ENCODE peak calls at places on chromosomes 6 and 20, in ten cellular contexts. One of them, this sample, is unnamed.

GRCh38 chr6:53956068-53956711 is 155.1 kb upstream of the MLIP start:
- DNase-seq in A549: peak; percentile 56
- DNase-seq in breast epithelium: peak; percentile 29
- DNase-seq in adipocyte: peak; percentile 85
- DNase-seq in lower lobe of right lung: peak; percentile 67
- DNase-seq in fibroblast of lung: peak; percentile 56
- DNase-seq in mammary epithelial cell: peak; percentile 54
- DNase-seq in left lung: peak; percentile 80
- DNase-seq in CD8-positive, alpha-beta memory T cell: no peak
- DNase-seq in stomach: peak; percentile 77
- DNase-seq in this sample: peak; percentile 84

GRCh38 chr6:117933471-117933870 is 26.4 kb downstream of the SLC35F1 start:
- DNase-seq in A549: no peak
- DNase-seq in adipocyte: no peak
- DNase-seq in left lung: no peak
- DNase-seq in lower lobe of right lung: no peak
- DNase-seq in mammary epithelial cell: no peak
- DNase-seq in CD8-positive, alpha-beta memory T cell: no peak
- DNase-seq in fibroblast of lung: no peak
- DNase-seq in breast epithelium: no peak
- DNase-seq in stomach: no peak
- DNase-seq in this sample: no peak

GRCh38 chr6:2363211-2363610 is 117.8 kb upstream of the GMDS start:
- DNase-seq in CD8-positive, alpha-beta memory T cell: no peak
- DNase-seq in A549: no peak
- DNase-seq in left lung: no peak
- DNase-seq in lower lobe of right lung: no peak
- DNase-seq in adipocyte: peak; percentile 28
- DNase-seq in mammary epithelial cell: peak; percentile 46
- DNase-seq in stomach: no peak
- DNase-seq in breast epithelium: no peak
- DNase-seq in fibroblast of lung: no peak
- DNase-seq in this sample: no peak

GRCh38 chr20:34364013-34364382 is 925 bp downstream of the ITCH start:
- DNase-seq in left lung: no peak
- DNase-seq in CD8-positive, alpha-beta memory T cell: no peak
- DNase-seq in A549: no peak
- DNase-seq in stomach: no peak
- DNase-seq in fibroblast of lung: peak; percentile 56
- DNase-seq in adipocyte: peak; percentile 73
- DNase-seq in breast epithelium: no peak
- DNase-seq in lower lobe of right lung: no peak
- DNase-seq in mammary epithelial cell: no peak
- DNase-seq in this sample: no peak

GRCh38 chr6:38676974-38677544 is 25.9 kb downstream of the GLO1 start:
- DNase-seq in adipocyte: no peak
- DNase-seq in stomach: no peak
- DNase-seq in A549: no peak
- DNase-seq in fibroblast of lung: no peak
- DNase-seq in lower lobe of right lung: no peak
- DNase-seq in mammary epithelial cell: no peak
- DNase-seq in breast epithelium: no peak
- DNase-seq in CD8-positive, alpha-beta memory T cell: no peak
- DNase-seq in left lung: no peak
- DNase-seq in this sample: no peak

GRCh38 chr6:40715501-40716403 is 128.6 kb upstream of the LRFN2 start:
- DNase-seq in adipocyte: no peak
- DNase-seq in fibroblast of lung: no peak
- DNase-seq in A549: no peak
- DNase-seq in lower lobe of right lung: no peak
- DNase-seq in mammary epithelial cell: no peak
- DNase-seq in left lung: no peak
- DNase-seq in breast epithelium: no peak
- DNase-seq in CD8-positive, alpha-beta memory T cell: no peak
- DNase-seq in stomach: peak; percentile 40
- DNase-seq in this sample: no peak

GRCh38 chr6:170429457-170429856 is 122.9 kb downstream of the FAM120B start:
- DNase-seq in fibroblast of lung: no peak
- DNase-seq in adipocyte: no peak
- DNase-seq in A549: no peak
- DNase-seq in left lung: no peak
- DNase-seq in lower lobe of right lung: no peak
- DNase-seq in breast epithelium: no peak
- DNase-seq in mammary epithelial cell: no peak
- DNase-seq in stomach: no peak
- DNase-seq in CD8-positive, alpha-beta memory T cell: no peak
- DNase-seq in this sample: no peak

GRCh38 chr6:144379356-144379755 is 94.2 kb downstream of the UTRN start:
- DNase-seq in mammary epithelial cell: no peak
- DNase-seq in left lung: no peak
- DNase-seq in lower lobe of right lung: no peak
- DNase-seq in A549: no peak
- DNase-seq in adipocyte: peak; percentile 44
- DNase-seq in stomach: no peak
- DNase-seq in CD8-positive, alpha-beta memory T cell: no peak
- DNase-seq in breast epithelium: no peak
- DNase-seq in fibroblast of lung: peak; percentile 61
- DNase-seq in this sample: no peak

GRCh38 chr20:11112837-11113236 is 439.0 kb upstream of the JAG1 start:
- DNase-seq in CD8-positive, alpha-beta memory T cell: no peak
- DNase-seq in fibroblast of lung: peak; percentile 39
- DNase-seq in stomach: no peak
- DNase-seq in breast epithelium: no peak
- DNase-seq in A549: no peak
- DNase-seq in left lung: no peak
- DNase-seq in lower lobe of right lung: no peak
- DNase-seq in adipocyte: no peak
- DNase-seq in mammary epithelial cell: peak; percentile 59
- DNase-seq in this sample: no peak

GRCh38 chr6:142846883-142847287 is 98.1 kb downstream of the HIVEP2 start:
- DNase-seq in breast epithelium: no peak
- DNase-seq in lower lobe of right lung: no peak
- DNase-seq in stomach: no peak
- DNase-seq in A549: no peak
- DNase-seq in adipocyte: peak; percentile 93
- DNase-seq in left lung: no peak
- DNase-seq in mammary epithelial cell: peak; percentile 83
- DNase-seq in fibroblast of lung: peak; percentile 93
- DNase-seq in CD8-positive, alpha-beta memory T cell: no peak
- DNase-seq in this sample: no peak
- H3K4me1 ChIP-seq in breast epithelium: peaks cover 13% of the 10 kb centered on the region
- H3K4me1 ChIP-seq in lower lobe of right lung: peaks cover 59% of the 10 kb centered on the region
- H3K4me1 ChIP-seq in stomach: peaks cover 23% of the 10 kb centered on the region
- H3K4me1 ChIP-seq in A549: peaks cover 59% of the 10 kb centered on the region
- H3K4me1 ChIP-seq in adipocyte: peaks cover 80% of the 10 kb centered on the region
- H3K4me1 ChIP-seq in left lung: peaks cover 56% of the 10 kb centered on the region
- H3K4me1 ChIP-seq in mammary epithelial cell: peaks cover 55% of the 10 kb centered on the region
- H3K4me1 ChIP-seq in fibroblast of lung: peaks cover 29% of the 10 kb centered on the region
- H3K4me1 ChIP-seq in CD8-positive, alpha-beta memory T cell: peaks cover 87% of the 10 kb centered on the region
- H3K4me1 ChIP-seq in this sample: peaks cover 10% of the 10 kb centered on the region

GRCh38 chr6:17630511-17631073 is 30.5 kb downstream of the FAM8A1 start:
- DNase-seq in A549: no peak
- DNase-seq in stomach: no peak
- DNase-seq in adipocyte: peak; percentile 53
- DNase-seq in breast epithelium: no peak
- DNase-seq in mammary epithelial cell: no peak
- DNase-seq in fibroblast of lung: no peak
- DNase-seq in lower lobe of right lung: peak; percentile 75
- DNase-seq in left lung: peak; percentile 77
- DNase-seq in CD8-positive, alpha-beta memory T cell: no peak
- DNase-seq in this sample: no peak

GRCh38 chr6:17629824-17630510 is 29.9 kb downstream of the FAM8A1 start:
- DNase-seq in left lung: no peak
- DNase-seq in fibroblast of lung: no peak
- DNase-seq in breast epithelium: no peak
- DNase-seq in A549: no peak
- DNase-seq in CD8-positive, alpha-beta memory T cell: no peak
- DNase-seq in lower lobe of right lung: no peak
- DNase-seq in mammary epithelial cell: no peak
- DNase-seq in adipocyte: peak; percentile 8
- DNase-seq in stomach: no peak
- DNase-seq in this sample: no peak

GRCh38 chr6:17635568-17635967 is 35.5 kb downstream of the FAM8A1 start:
- DNase-seq in A549: no peak
- DNase-seq in fibroblast of lung: no peak
- DNase-seq in breast epithelium: no peak
- DNase-seq in adipocyte: no peak
- DNase-seq in lower lobe of right lung: no peak
- DNase-seq in stomach: no peak
- DNase-seq in CD8-positive, alpha-beta memory T cell: no peak
- DNase-seq in mammary epithelial cell: no peak
- DNase-seq in left lung: no peak
- DNase-seq in this sample: no peak

GRCh38 chr6:17632929-17633328 is 32.8 kb downstream of the FAM8A1 start:
- DNase-seq in adipocyte: no peak
- DNase-seq in breast epithelium: no peak
- DNase-seq in lower lobe of right lung: no peak
- DNase-seq in left lung: no peak
- DNase-seq in A549: no peak
- DNase-seq in fibroblast of lung: no peak
- DNase-seq in mammary epithelial cell: no peak
- DNase-seq in stomach: no peak
- DNase-seq in CD8-positive, alpha-beta memory T cell: no peak
- DNase-seq in this sample: no peak

DNA sequence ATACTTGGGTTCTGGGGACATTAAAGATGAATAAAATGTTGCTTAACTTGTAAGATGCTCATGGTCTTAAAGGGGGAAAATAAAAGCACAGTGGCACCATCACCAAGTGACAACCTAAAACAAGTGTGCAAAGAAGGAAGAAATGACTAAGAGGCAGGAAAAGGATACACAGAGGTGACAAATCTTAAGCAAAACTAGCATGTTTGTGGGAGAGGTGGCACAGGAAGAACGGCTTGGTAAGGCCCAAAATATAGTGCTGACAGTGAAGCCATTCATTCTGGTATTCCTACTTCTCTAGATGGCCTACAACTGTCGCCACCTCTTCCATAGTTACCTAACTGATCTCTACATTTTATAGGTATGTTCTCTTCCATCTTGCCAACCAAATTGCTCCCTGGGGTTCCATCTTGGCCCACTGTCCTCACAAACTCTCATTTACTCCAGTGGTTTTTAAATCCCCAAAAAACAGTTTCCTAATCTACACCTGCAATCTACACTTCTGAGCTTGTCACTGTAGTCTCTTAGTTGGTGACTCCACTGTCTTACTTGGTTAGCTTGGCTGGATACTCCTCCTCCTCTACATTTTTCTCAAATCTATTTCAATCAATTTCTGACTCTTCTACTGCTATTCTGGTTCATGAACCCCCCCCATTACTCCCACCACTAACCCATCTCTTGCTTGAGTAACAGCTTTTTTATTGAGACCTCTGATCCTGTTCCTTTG is 33.5 kb downstream of the FAM8A1 start:
- DNase-seq in mammary epithelial cell: no peak
- DNase-seq in lower lobe of right lung: no peak
- DNase-seq in fibroblast of lung: no peak
- DNase-seq in adipocyte: no peak
- DNase-seq in A549: no peak
- DNase-seq in left lung: no peak
- DNase-seq in stomach: no peak
- DNase-seq in CD8-positive, alpha-beta memory T cell: no peak
- DNase-seq in breast epithelium: no peak
- DNase-seq in this sample: no peak
- H3K9me3 ChIP-seq in mammary epithelial cell: no peaks in the 10 kb centered on the region
- H3K9me3 ChIP-seq in lower lobe of right lung: no peaks in the 10 kb centered on the region
- H3K9me3 ChIP-seq in fibroblast of lung: no peaks in the 10 kb centered on the region
- H3K9me3 ChIP-seq in adipocyte: no peaks in the 10 kb centered on the region
- H3K9me3 ChIP-seq in A549: no peaks in the 10 kb centered on the region
- H3K9me3 ChIP-seq in left lung: no peaks in the 10 kb centered on the region
- H3K9me3 ChIP-seq in stomach: no peaks in the 10 kb centered on the region
- H3K9me3 ChIP-seq in CD8-positive, alpha-beta memory T cell: no peaks in the 10 kb centered on the region
- H3K9me3 ChIP-seq in breast epithelium: no peaks in the 10 kb centered on the region
- H3K9me3 ChIP-seq in this sample: no peaks in the 10 kb centered on the region

DNA sequence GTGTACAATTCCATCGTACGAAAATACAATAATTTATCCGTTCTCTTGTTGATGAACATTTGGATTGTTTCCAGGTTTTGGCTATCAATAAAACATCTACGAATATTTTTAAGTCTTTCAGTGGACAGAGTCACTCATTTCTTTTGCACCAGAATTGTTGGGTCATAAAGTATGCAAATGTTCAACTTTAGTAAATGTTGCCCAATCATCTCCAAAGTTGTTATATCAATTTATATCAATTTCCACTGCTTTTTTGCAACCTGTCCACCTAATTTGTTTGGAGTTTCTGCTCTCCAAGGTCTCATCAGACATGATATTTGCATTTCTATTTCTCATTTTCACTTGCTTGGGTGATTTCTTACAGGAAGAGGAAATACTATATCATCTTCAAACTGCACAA is 10.5 kb downstream of the TMEM239 start:
- DNase-seq in fibroblast of lung: no peak
- DNase-seq in stomach: no peak
- DNase-seq in lower lobe of right lung: no peak
- DNase-seq in breast epithelium: no peak
- DNase-seq in adipocyte: no peak
- DNase-seq in mammary epithelial cell: no peak
- DNase-seq in CD8-positive, alpha-beta memory T cell: no peak
- DNase-seq in A549: no peak
- DNase-seq in left lung: no peak
- DNase-seq in this sample: no peak
- H3K4me3 ChIP-seq in fibroblast of lung: no peak overlapping the region
- H3K4me3 ChIP-seq in stomach: no peak overlapping the region
- H3K4me3 ChIP-seq in lower lobe of right lung: no peak overlapping the region
- H3K4me3 ChIP-seq in breast epithelium: no peak overlapping the region
- H3K4me3 ChIP-seq in adipocyte: no peak overlapping the region
- H3K4me3 ChIP-seq in mammary epithelial cell: no peak overlapping the region
- H3K4me3 ChIP-seq in CD8-positive, alpha-beta memory T cell: no peak overlapping the region
- H3K4me3 ChIP-seq in A549: no peak overlapping the region
- H3K4me3 ChIP-seq in left lung: no peak overlapping the region
- H3K4me3 ChIP-seq in this sample: no peak overlapping the region

GRCh38 chr6:41871677-41872076 is 23.5 kb downstream of the USP49 start:
- DNase-seq in lower lobe of right lung: no peak
- DNase-seq in fibroblast of lung: no peak
- DNase-seq in left lung: no peak
- DNase-seq in A549: no peak
- DNase-seq in CD8-positive, alpha-beta memory T cell: no peak
- DNase-seq in mammary epithelial cell: no peak
- DNase-seq in adipocyte: no peak
- DNase-seq in breast epithelium: no peak
- DNase-seq in stomach: no peak
- DNase-seq in this sample: no peak

GRCh38 chr6:41877051-41877680 is 18.0 kb downstream of the USP49 start:
- DNase-seq in stomach: no peak
- DNase-seq in left lung: no peak
- DNase-seq in fibroblast of lung: no peak
- DNase-seq in CD8-positive, alpha-beta memory T cell: no peak
- DNase-seq in A549: no peak
- DNase-seq in breast epithelium: no peak
- DNase-seq in mammary epithelial cell: no peak
- DNase-seq in lower lobe of right lung: no peak
- DNase-seq in adipocyte: no peak
- DNase-seq in this sample: no peak

GRCh38 chr6:41874741-41875140 is 20.4 kb downstream of the USP49 start:
- DNase-seq in adipocyte: no peak
- DNase-seq in lower lobe of right lung: no peak
- DNase-seq in stomach: no peak
- DNase-seq in mammary epithelial cell: no peak
- DNase-seq in breast epithelium: no peak
- DNase-seq in A549: no peak
- DNase-seq in left lung: no peak
- DNase-seq in fibroblast of lung: no peak
- DNase-seq in CD8-positive, alpha-beta memory T cell: no peak
- DNase-seq in this sample: no peak

GRCh38 chr6:41872102-41872602 is 23.0 kb downstream of the USP49 start:
- DNase-seq in breast epithelium: no peak
- DNase-seq in mammary epithelial cell: no peak
- DNase-seq in A549: no peak
- DNase-seq in lower lobe of right lung: peak; percentile 63
- DNase-seq in left lung: peak; percentile 76
- DNase-seq in stomach: no peak
- DNase-seq in CD8-positive, alpha-beta memory T cell: no peak
- DNase-seq in adipocyte: no peak
- DNase-seq in fibroblast of lung: no peak
- DNase-seq in this sample: no peak
- H3K4me1 ChIP-seq in breast epithelium: no peaks in the 10 kb centered on the region
- H3K4me1 ChIP-seq in mammary epithelial cell: no peaks in the 10 kb centered on the region
- H3K4me1 ChIP-seq in A549: no peaks in the 10 kb centered on the region
- H3K4me1 ChIP-seq in lower lobe of right lung: no peaks in the 10 kb centered on the region
- H3K4me1 ChIP-seq in left lung: no peaks in the 10 kb centered on the region
- H3K4me1 ChIP-seq in stomach: no peaks in the 10 kb centered on the region
- H3K4me1 ChIP-seq in CD8-positive, alpha-beta memory T cell: no peaks in the 10 kb centered on the region
- H3K4me1 ChIP-seq in adipocyte: no peaks in the 10 kb centered on the region
- H3K4me1 ChIP-seq in fibroblast of lung: no peaks in the 10 kb centered on the region
- H3K4me1 ChIP-seq in this sample: no peaks in the 10 kb centered on the region